ENCODE peak calls at places on chromosomes 13 and 19, in seven cellular contexts. V, Z, E, Y, F, U and T are unnamed samples.

GRCh38 chr19:38839816-38840582 is 8.4 kb upstream of the ECH1 start:
- DNase-seq in V (no peak), Z (no peak), E (no peak), Y (no peak), F (peak), U (no peak), T (no peak)

GRCh38 chr19:31314156-31314555 is 35.1 kb downstream of the TSHZ3 start:
- DNase-seq in V (peak), Z (no peak), E (no peak), Y (no peak), F (no peak), U (no peak), T (no peak)

GRCh38 chr13:108915634-108916497 is 286.5 kb downstream of the MYO16 start:
- DNase-seq in V (peak), Z (peak), E (peak), Y (peak), F (peak), U (peak), T (no peak)

GRCh38 chr19:51546650-51547396 is 15.4 kb upstream of the SIGLEC6 start:
- DNase-seq in V (no peak), Z (peak), E (no peak), Y (no peak), F (peak), U (peak), T (no peak)

GRCh38 chr19:5128251-5128931 is 159.5 kb downstream of the KDM4B start:
- DNase-seq in V (peak), Z (no peak), E (no peak), Y (no peak), F (peak), U (peak), T (no peak)

GRCh38 chr19:10155834-10156233 is 36.1 kb upstream of the EIF3G start:
- DNase-seq in V (no peak), Z (no peak), E (no peak), Y (no peak), F (no peak), U (no peak), T (no peak)

GRCh38 chr13:27541386-27541785 is 78.9 kb downstream of the LNX2 start:
- DNase-seq in V (no peak), Z (no peak), E (no peak), Y (no peak), F (no peak), U (no peak), T (no peak)

GRCh38 chr19:49682274-49682673 is 5.2 kb downstream of the PRMT1 start:
- DNase-seq in V (no peak), Z (no peak), E (no peak), Y (no peak), F (no peak), U (no peak), T (no peak)

GRCh38 chr13:109541081-109541480 is 245.3 kb downstream of the IRS2 start:
- DNase-seq in V (no peak), Z (no peak), E (no peak), Y (no peak), F (no peak), U (no peak), T (no peak)

GRCh38 chr13:110922506-110922905 is 7.6 kb upstream of the ANKRD10 start:
- DNase-seq in V (no peak), Z (no peak), E (no peak), Y (no peak), F (no peak), U (no peak), T (no peak)

GRCh38 chr19:5392476-5392875 is 51.9 kb upstream of the PTPRS start:
- DNase-seq in V (no peak), Z (no peak), E (no peak), Y (no peak), F (no peak), U (no peak), T (no peak)

GRCh38 chr19:34363094-34363493 is 1.9 kb upstream of the GPI start:
- DNase-seq in V (no peak), Z (no peak), E (no peak), Y (no peak), F (no peak), U (no peak), T (no peak)

GRCh38 chr13:76764916-76765315 is 121.3 kb downstream of the KCTD12 start:
- DNase-seq in V (no peak), Z (no peak), E (no peak), Y (no peak), F (no peak), U (no peak), T (no peak)

GRCh38 chr13:113997845-113998751 is 24.2 kb upstream of the C13orf46 start:
- DNase-seq in V (peak), Z (no peak), E (no peak), Y (no peak), F (no peak), U (no peak), T (no peak)
- TF ChIP-seq POLR2AphosphoS5 in V (no peak), Z (no peak), E (peak), Y (no peak), F (no peak), U (no peak), T (no peak)

GRCh38 chr13:39655041-39655568 is 357 bp upstream of the COG6 start:
- DNase-seq in V (no peak), Z (no peak), E (no peak), Y (no peak), F (no peak), U (no peak), T (no peak)

GRCh38 chr13:39656325-39656677 is 839 bp downstream of the COG6 start:
- DNase-seq in V (no peak), Z (no peak), E (no peak), Y (no peak), F (no peak), U (no peak), T (no peak)

DNA sequence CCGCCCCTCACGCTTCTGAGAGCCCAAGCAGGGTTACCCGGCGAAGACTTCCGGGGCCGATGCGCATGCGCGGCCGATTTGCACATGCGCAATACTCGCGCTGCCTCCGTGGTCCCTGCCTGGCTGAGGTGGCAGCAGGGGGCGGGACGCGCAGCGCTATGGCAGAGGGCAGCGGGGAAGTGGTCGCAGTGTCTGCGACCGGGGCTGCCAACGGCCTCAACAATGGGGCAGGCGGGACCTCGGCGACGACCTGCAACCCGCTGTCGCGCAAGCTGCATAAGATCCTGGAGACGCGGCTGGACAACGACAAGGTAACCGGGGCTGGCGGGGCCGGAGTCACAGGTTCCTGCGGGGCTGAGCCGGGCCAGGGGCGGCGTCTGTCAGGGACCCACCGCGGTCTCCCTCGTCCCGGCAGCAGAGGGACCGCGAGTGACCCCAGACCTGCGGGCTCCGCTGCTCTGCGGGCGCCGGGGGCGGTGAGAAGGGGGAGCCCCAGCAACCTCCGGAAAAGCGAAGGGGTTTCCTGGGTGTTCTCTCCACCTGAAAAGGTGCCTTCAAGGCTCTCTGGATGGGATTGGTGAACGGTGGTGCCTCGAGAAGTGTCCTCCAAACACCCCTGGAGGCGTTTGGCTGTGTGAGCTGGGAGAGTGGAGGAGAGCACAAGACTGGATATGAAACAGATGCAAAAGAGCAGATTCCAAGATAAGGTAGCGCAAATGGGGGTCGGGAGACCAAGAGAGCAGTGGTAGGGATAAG is at the start of gene COG6:
- DNase-seq in V (peak), Z (peak), E (peak), Y (peak), F (peak), U (peak), T (peak)
- TF ChIP-seq CTCF in V (no peak), Z (no peak), E (no peak), Y (no peak), F (no peak), U (peak), T (no peak)

DNA sequence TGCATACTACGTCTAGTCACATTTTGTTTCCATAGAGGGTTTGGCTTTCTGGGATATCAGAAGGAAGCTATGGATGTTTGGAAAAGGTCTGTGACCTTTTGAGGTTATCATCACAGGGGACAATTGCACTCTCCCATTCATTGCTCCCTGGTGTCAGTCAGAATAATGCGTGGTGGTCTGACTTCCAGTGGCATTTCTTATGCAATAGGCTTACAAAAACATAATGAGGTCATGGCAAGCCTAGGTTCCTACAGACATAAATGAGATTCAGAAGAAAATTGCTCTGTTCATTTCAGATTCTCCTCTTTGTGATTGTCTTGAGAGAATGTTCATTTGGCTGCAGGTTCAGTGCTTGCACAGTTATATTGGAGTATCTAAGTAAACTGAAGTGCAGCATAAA is 54.6 kb downstream of the ARHGAP35 start:
- DNase-seq in V (no peak), Z (no peak), E (no peak), Y (no peak), F (no peak), U (no peak), T (no peak)
- TF ChIP-seq POLR2AphosphoS5 in V (no peak), Z (no peak), E (no peak), Y (no peak), F (no peak), U (no peak), T (no peak)

GRCh38 chr19:15911599-15912237 is 13.8 kb upstream of the CYP4F2 start:
- DNase-seq in V (no peak), Z (no peak), E (no peak), Y (no peak), F (no peak), U (no peak), T (no peak)
- TF ChIP-seq CTCF in V (no peak), Z (no peak), E (no peak), Y (no peak), F (no peak), U (no peak), T (no peak)

DNA sequence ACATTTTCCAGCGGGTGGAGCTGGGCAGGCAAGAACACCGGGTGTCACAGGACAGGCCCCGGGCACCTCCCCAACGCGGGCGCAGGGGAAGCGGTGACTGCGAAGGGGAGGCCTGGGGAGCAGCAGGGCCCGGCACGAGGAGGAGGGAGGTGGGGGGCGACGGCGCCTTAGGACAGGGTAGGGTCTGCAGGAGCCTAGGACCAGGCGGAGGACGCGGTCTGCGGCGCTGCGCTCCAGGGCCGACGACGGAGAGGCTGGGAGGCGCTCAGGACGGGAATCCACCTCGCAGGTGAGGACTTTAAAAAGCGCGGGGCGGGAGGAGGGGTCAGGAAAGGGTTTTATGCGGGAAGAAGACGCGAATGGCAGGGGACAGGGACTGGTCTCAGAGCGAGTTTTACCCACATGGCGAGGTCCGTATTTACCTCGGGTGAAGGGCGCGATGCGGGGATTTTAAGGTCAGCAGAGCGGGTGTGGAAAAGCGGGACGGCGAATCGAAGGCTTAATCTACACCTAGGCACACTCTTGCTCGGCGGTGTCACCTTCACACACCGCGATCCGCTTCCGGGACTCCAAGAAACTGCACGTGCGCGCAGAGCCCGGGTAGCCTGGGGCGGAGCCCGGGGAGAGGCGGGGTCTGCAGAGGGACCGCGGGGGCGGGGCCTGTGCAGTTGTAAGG is 13.5 kb downstream of the ERVV-2 start:
- DNase-seq in V (no peak), Z (no peak), E (no peak), Y (peak), F (no peak), U (no peak), T (no peak)
- TF ChIP-seq POLR2AphosphoS5 in V (no peak), Z (no peak), E (no peak), Y (no peak), F (no peak), U (no peak), T (no peak)

GRCh38 chr19:17419154-17419490 is 725 bp upstream of the MVB12A start:
- DNase-seq in V (no peak), Z (no peak), E (no peak), Y (no peak), F (no peak), U (no peak), T (no peak)

GRCh38 chr19:17421942-17422341 is 2.1 kb downstream of the MVB12A start:
- DNase-seq in V (no peak), Z (no peak), E (no peak), Y (no peak), F (no peak), U (no peak), T (no peak)

GRCh38 chr19:17419491-17420266 is at the start of gene MVB12A:
- DNase-seq in V (peak), Z (peak), E (peak), Y (peak), F (peak), U (peak), T (peak)

GRCh38 chr19:17418710-17419109 is 1.1 kb upstream of the MVB12A start:
- DNase-seq in V (no peak), Z (no peak), E (no peak), Y (no peak), F (no peak), U (no peak), T (no peak)

DNA sequence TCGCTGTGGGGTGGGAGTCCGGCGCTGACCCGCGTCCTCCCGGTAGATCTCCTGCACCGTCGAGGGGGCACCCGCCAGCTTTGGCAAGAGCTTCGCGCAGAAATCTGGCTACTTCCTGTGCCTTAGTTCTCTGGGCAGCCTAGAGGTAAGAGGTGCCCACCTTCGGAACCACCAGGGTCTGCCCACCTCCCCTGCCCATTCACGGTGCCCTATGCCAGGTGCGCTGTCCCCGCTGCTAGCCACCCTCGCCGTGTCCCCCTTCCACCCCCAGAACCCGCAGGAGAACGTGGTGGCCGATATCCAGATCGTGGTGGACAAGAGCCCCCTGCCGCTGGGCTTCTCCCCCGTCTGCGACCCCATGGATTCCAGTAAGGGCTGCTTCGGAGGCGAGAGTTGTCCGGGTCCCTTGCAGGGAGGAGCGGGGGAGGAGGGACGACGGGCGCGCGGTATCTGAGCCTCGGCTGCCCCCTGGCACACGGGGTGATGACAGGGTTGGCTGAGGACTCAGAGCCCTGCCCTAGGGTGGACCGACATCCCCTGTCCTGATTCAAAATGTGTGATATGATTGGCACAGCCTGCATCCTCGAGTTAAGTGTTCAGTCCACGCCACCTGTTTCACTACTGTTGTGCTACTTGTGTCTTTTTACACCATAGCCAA is 549 bp downstream of the MVB12A start:
- DNase-seq in V (peak), Z (no peak), E (no peak), Y (no peak), F (peak), U (peak), T (no peak)
- TF ChIP-seq CTCF in V (no peak), Z (no peak), E (no peak), Y (peak), F (peak), U (peak), T (no peak)

DNA sequence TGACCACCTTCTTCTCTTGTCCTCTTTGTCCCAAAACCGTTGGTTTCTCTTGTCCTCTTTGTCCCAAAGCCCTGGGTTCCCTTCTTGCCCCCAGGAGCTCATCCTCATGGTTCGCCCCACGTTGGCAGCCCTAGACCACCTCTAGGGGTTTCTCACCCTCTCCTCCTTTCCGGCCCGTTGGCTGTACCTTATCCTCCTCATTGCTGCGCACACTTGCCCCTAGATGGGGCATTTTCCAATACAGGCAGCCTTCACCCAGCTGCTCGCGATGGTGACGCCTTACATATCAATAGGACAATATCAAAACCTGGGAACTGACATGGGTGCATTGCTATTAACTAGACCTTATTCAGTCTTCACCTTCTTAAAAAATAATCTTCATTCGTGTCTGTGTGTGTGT is 86.5 kb downstream of the IPO5 start:
- DNase-seq in V (no peak), Z (no peak), E (no peak), Y (no peak), F (no peak), U (no peak), T (no peak)
- TF ChIP-seq POLR2AphosphoS5 in V (no peak), Z (no peak), E (no peak), Y (no peak), F (no peak), U (no peak), T (no peak)

DNA sequence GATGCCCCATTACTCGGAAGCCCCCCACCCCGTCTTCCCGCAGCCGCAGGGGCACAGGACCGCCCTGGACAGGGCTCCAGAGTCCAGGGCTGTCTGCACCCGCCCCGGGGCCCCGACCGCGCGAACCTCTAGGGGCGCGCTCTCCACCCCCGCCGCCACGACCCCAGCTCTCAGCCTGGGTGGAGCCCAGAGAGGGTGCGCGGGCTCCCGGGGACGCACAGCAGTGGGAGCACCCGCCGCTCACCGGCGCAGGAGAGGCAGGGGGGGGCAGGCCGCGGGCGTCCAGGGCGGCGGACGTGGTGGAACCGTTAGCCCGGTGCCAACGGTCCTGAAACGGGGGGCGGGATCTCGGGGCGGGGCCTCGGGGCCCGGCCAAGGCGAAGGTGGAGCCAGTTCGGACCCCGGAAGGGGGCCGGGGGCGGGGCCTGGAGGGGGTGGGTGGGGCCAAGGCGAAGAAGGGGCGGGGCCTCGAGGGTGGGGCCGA is at the start of gene ATP8B3:
- DNase-seq in V (no peak), Z (no peak), E (no peak), Y (no peak), F (peak), U (no peak), T (no peak)
- TF ChIP-seq CTCF in V (no peak), Z (no peak), E (no peak), Y (peak), F (peak), U (peak), T (no peak)

GRCh38 chr13:45833663-45834062 is 17.9 kb downstream of the SIAH3 start:
- DNase-seq in V (no peak), Z (no peak), E (peak), Y (no peak), F (no peak), U (peak), T (no peak)
- TF ChIP-seq POLR2AphosphoS5 in V (no peak), Z (no peak), E (no peak), Y (no peak), F (no peak), U (no peak), T (no peak)